ENCODE peak calls at places on chromosomes 12 and 14, in seven cellular contexts. W, M, P, B, V, I and N are unnamed samples.

GRCh38 chr12:92034858-92035401 is 110.7 kb downstream of the BTG1 start:
- DNase-seq in W (peak; percentile 66), M (peak; percentile 68), P (peak; percentile 50), B (no peak), V (no peak), I (peak; percentile 70), N (peak; percentile 42)

GRCh38 chr12:94207467-94208432 is 59.4 kb downstream of the PLXNC1 start:
- DNase-seq in W (peak; percentile 61), M (peak; percentile 16), P (no peak), B (no peak), V (no peak), I (no peak), N (no peak)

GRCh38 chr14:67187826-67188225 is 1.4 kb upstream of the GARIN2 start:
- DNase-seq in W (peak; percentile 44), M (peak; percentile 86), P (no peak), B (no peak), V (no peak), I (no peak), N (no peak)

GRCh38 chr14:95496111-95496681 is 20.3 kb downstream of the SYNE3 start:
- DNase-seq in W (peak; percentile 57), M (no peak), P (no peak), B (no peak), V (no peak), I (peak; percentile 8), N (no peak)

GRCh38 chr12:113194971-113195391 is 9.5 kb downstream of the RITA1 start:
- DNase-seq in W (peak; percentile 35), M (peak; percentile 82), P (no peak), B (peak; percentile 39), V (no peak), I (peak; percentile 77), N (no peak)

GRCh38 chr12:12510141-12510540 is 52.5 kb downstream of the DUSP16 start:
- DNase-seq in W (peak; percentile 31), M (no peak), P (no peak), B (no peak), V (no peak), I (no peak), N (no peak)

GRCh38 chr12:132218915-132219314 is 74.7 kb downstream of the NOC4L start:
- DNase-seq in W (no peak), M (no peak), P (no peak), B (peak; percentile 68), V (no peak), I (peak; percentile 49), N (no peak)

GRCh38 chr12:109821968-109822367 is 11.2 kb downstream of the TRPV4 start:
- DNase-seq in W (no peak), M (no peak), P (no peak), B (no peak), V (no peak), I (no peak), N (no peak)

GRCh38 chr12:96047151-96047620 is 11.8 kb upstream of the LTA4H start:
- DNase-seq in W (no peak), M (no peak), P (no peak), B (no peak), V (no peak), I (no peak), N (no peak)

GRCh38 chr12:22755629-22756028 is 130.7 kb downstream of the ETNK1 start:
- DNase-seq in W (no peak), M (no peak), P (no peak), B (no peak), V (no peak), I (no peak), N (no peak)

GRCh38 chr14:99531221-99532096 is 50.2 kb downstream of the CCNK start:
- DNase-seq in W (peak; percentile 74), M (peak; percentile 89), P (no peak), B (peak; percentile 78), V (no peak), I (no peak), N (no peak)

GRCh38 chr12:132318618-132319033 is 10.8 kb downstream of the GALNT9 start:
- DNase-seq in W (no peak), M (no peak), P (no peak), B (no peak), V (no peak), I (peak; percentile 66), N (no peak)

GRCh38 chr14:85054178-85054577 is 475.8 kb upstream of the FLRT2 start:
- DNase-seq in W (no peak), M (no peak), P (no peak), B (no peak), V (no peak), I (no peak), N (no peak)

GRCh38 chr14:51780006-51780692 is 80.3 kb upstream of the GNG2 start:
- DNase-seq in W (peak; percentile 72), M (peak; percentile 74), P (peak; percentile 46), B (peak; percentile 81), V (no peak), I (no peak), N (peak; percentile 29)

GRCh38 chr12:29415111-29415510 is 34.1 kb upstream of the ERGIC2 start:
- DNase-seq in W (peak; percentile 58), M (no peak), P (no peak), B (no peak), V (no peak), I (no peak), N (no peak)

GRCh38 chr14:94288610-94289465 is 4.2 kb downstream of the SERPINA10 start:
- DNase-seq in W (no peak), M (no peak), P (no peak), B (peak; percentile 41), V (no peak), I (no peak), N (no peak)

GRCh38 chr14:60348211-60348610 is 99.2 kb downstream of the PPM1A start:
- DNase-seq in W (no peak), M (no peak), P (no peak), B (peak; percentile 38), V (no peak), I (no peak), N (no peak)

GRCh38 chr12:63445266-63445665 is 223.0 kb downstream of the DPY19L2 start:
- DNase-seq in W (no peak), M (no peak), P (no peak), B (no peak), V (no peak), I (no peak), N (no peak)

DNA sequence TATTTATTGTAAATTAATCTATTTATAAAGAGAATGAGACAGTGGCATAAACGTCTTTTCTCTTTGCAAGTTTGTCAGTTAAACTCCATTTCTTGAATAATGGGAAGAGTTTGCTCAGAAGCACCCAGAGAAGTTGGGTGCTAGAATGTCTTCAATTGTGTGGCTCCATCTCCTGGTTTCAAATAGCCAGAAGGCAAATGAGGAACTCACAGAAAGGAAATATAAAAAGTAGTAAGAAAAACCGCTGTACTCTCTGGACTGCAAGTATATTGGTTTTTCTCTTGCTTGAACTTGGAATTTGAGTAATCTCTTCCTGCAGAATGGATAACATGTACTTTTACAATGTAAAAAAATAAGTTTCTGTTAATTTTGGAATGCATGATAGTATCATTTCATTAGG is 217.5 kb downstream of the DPY19L2 start:
- DNase-seq in W (no peak), M (no peak), P (no peak), B (no peak), V (no peak), I (no peak), N (no peak)
- TF ChIP-seq CTCF in W (no peak), M (no peak), P (no peak), B (no peak), V (no peak), I (no peak), N (no peak)

GRCh38 chr12:10722502-10722904 is 620 bp downstream of the YBX3 start:
- DNase-seq in W (peak; percentile 57), M (peak; percentile 67), P (peak; percentile 57), B (peak; percentile 59), V (no peak), I (peak; percentile 85), N (no peak)
- TF ChIP-seq CTCF in W (no peak), M (no peak), P (no peak), B (peak; percentile 28), V (peak; percentile 35), I (peak; percentile 21), N (peak; percentile 3)

GRCh38 chr12:70695361-70696023 is 58.3 kb upstream of the PTPRB start:
- DNase-seq in W (no peak), M (no peak), P (no peak), B (no peak), V (no peak), I (no peak), N (no peak)

GRCh38 chr12:70686907-70687306 is 49.7 kb upstream of the PTPRB start:
- DNase-seq in W (no peak), M (no peak), P (no peak), B (no peak), V (no peak), I (no peak), N (no peak)

GRCh38 chr12:70691018-70691672 is 53.9 kb upstream of the PTPRB start:
- DNase-seq in W (peak; percentile 78), M (peak; percentile 34), P (no peak), B (no peak), V (peak; percentile 41), I (no peak), N (no peak)

GRCh38 chr12:70698345-70698744 is 61.1 kb upstream of the PTPRB start:
- DNase-seq in W (no peak), M (no peak), P (no peak), B (no peak), V (no peak), I (no peak), N (no peak)

DNA sequence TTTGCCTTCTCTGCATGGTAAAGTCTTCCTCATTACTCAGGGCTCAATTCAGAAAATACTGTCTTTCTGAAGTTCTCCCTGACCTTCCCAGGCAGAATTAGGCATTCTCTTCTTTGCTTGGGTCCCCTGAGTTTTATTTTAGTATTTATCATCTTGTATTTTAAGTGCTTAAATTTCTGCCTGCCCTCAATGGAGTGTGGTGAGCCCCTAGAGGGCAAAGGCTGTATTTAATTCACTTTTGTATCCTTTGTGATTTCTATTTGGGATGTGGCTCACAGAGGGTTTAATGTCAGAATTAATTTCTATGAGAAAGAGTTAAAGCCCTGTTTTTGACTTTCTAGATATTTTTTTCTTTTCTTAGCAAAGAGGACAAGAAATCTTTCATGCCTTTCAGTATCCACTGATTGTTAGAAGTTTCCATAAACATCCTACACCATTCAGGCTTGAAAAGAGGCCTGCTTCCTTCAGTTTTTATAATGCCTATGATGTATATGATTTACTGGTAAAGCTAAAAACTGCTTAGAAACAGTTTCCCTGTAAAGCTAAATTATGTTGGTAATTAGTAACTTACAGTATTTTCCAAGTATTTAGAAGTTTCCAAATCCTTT is 55.6 kb upstream of the PTPRB start:
- DNase-seq in W (peak; percentile 68), M (peak; percentile 29), P (no peak), B (peak; percentile 7), V (no peak), I (no peak), N (no peak)
- TF ChIP-seq CTCF in W (peak; percentile 75), M (peak; percentile 58), P (no peak), B (peak; percentile 53), V (peak; percentile 58), I (peak; percentile 27), N (peak; percentile 55)

GRCh38 chr12:71461787-71462328 is 22.3 kb downstream of the LGR5 start:
- DNase-seq in W (no peak), M (no peak), P (no peak), B (no peak), V (no peak), I (no peak), N (no peak)
- TF ChIP-seq CTCF in W (no peak), M (no peak), P (no peak), B (no peak), V (no peak), I (no peak), N (no peak)